ENCODE peak calls at places on chromosome 12, in ten cellular contexts. T is heart left ventricle, D is thyroid gland, A is lung, V is body of pancreas, E is GM12878, Q is astrocyte, M is SJSA1, O is vagina, B is cardiac muscle cell. P is an unnamed sample.

GRCh38 chr12:19912996-19913395 is 455.3 kb upstream of the PDE3A start:
- DNase-seq in T (no peak), D (peak), A (no peak), V (no peak), E (no peak), Q (no peak), M (no peak), O (no peak), B (no peak), P (no peak)

GRCh38 chr12:68880660-68881325 is 52.2 kb downstream of the CPM start:
- DNase-seq in T (no peak), D (no peak), A (no peak), V (no peak), E (no peak), Q (no peak), M (peak), O (no peak), B (no peak), P (no peak)

GRCh38 chr12:96710127-96710745 is 196.8 kb upstream of the NEDD1 start:
- DNase-seq in T (no peak), D (no peak), A (no peak), V (no peak), E (no peak), Q (no peak), M (no peak), O (no peak), B (no peak), P (no peak)

GRCh38 chr12:26861690-26862089 is 28.7 kb upstream of the ITPR2 start:
- DNase-seq in T (no peak), D (no peak), A (no peak), V (no peak), E (no peak), Q (no peak), M (no peak), O (no peak), B (no peak), P (no peak)

GRCh38 chr12:11763760-11764520 is 114.5 kb downstream of the ETV6 start:
- DNase-seq in T (no peak), D (no peak), A (no peak), V (no peak), E (no peak), Q (peak), M (peak), O (no peak), B (peak), P (no peak)

GRCh38 chr12:25692115-25693035 is 139.3 kb upstream of the LMNTD1 start:
- DNase-seq in T (no peak), D (peak), A (no peak), V (peak), E (no peak), Q (peak), M (no peak), O (no peak), B (peak), P (no peak)

GRCh38 chr12:49261726-49262125 is 3.2 kb upstream of the TUBA1C start:
- DNase-seq in T (no peak), D (no peak), A (no peak), V (no peak), E (no peak), Q (no peak), M (no peak), O (no peak), B (no peak), P (no peak)

GRCh38 chr12:50458606-50459005 is 46.2 kb upstream of the DIP2B start:
- DNase-seq in T (no peak), D (no peak), A (no peak), V (no peak), E (no peak), Q (peak), M (no peak), O (no peak), B (peak), P (no peak)

GRCh38 chr12:42905419-42905705 is 315.8 kb upstream of the PRICKLE1 start:
- DNase-seq in T (no peak), D (no peak), A (no peak), V (no peak), E (no peak), Q (no peak), M (no peak), O (no peak), B (no peak), P (no peak)
- H3K27ac ChIP-seq in T (no peak), D (no peak), A (no peak), V (no peak), E (no peak), Q (no peak), M (no peak), O (no peak), B (peak), P (no peak)

GRCh38 chr12:54024127-54024526 is 4.1 kb upstream of the HOXC6 start:
- DNase-seq in T (no peak), D (no peak), A (no peak), V (no peak), E (no peak), Q (no peak), M (no peak), O (no peak), B (no peak), P (no peak)
- H3K27ac ChIP-seq in T (no peak), D (no peak), A (no peak), V (no peak), E (no peak), Q (no peak), M (no peak), O (no peak), B (no peak), P (no peak)

DNA sequence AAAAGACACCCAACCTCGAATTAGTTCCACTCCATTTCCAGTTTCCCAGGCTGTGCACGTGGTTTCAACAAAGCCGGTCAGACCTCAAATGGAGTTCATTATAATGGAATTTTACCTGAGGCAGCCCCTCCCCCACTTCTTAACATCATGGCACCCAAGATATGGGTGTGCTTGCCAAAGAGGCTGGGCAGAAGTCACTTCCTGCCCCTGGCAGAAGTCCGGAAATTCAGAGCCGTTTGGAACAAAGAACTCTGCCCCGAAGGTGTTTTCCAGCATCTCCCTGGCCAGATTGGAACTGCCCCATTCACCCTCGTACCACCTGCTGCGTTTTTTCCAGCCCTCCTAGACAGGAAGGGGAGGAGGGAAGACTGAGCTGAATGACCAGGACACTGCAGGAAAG is 8.2 kb downstream of the VDR start:
- DNase-seq in T (no peak), D (no peak), A (no peak), V (peak), E (no peak), Q (no peak), M (no peak), O (no peak), B (no peak), P (no peak)
- H3K27ac ChIP-seq in T (no peak), D (no peak), A (peak), V (no peak), E (no peak), Q (no peak), M (no peak), O (no peak), B (no peak), P (no peak)

GRCh38 chr12:94062796-94063635 is 85.4 kb upstream of the PLXNC1 start:
- DNase-seq in T (no peak), D (peak), A (peak), V (peak), E (no peak), Q (no peak), M (no peak), O (no peak), B (no peak), P (peak)
- H3K27ac ChIP-seq in T (no peak), D (no peak), A (peak), V (no peak), E (no peak), Q (no peak), M (no peak), O (no peak), B (no peak), P (no peak)